ENCODE peak calls at places on chromosomes 16 and 17, in ten cellular contexts. Q is brain microvascular endothelial cell; J is mucosa of descending colon; I is ascending aorta; Y is Caco-2; R is HCT116; F is thoracic aorta; C is cardiac fibroblast; X is CD8-positive, alpha-beta T cell; V is AG04450. Z is an unnamed sample.

GRCh38 chr16:11626657-11627291 is 40.1 kb upstream of the LITAF start:
- DNase-seq in Q (no peak), J (no peak), I (no peak), Y (no peak), R (no peak), F (no peak), C (no peak), X (no peak), V (no peak), Z (no peak)

GRCh38 chr17:61338000-61338864 is 61.4 kb upstream of the TBX2 start:
- DNase-seq in Q (peak), J (no peak), I (no peak), Y (no peak), R (peak), F (no peak), C (peak), X (no peak), V (no peak), Z (no peak)

GRCh38 chr16:19829844-19830703 is 54.6 kb downstream of the GPRC5B start:
- DNase-seq in Q (no peak), J (no peak), I (no peak), Y (no peak), R (no peak), F (no peak), C (no peak), X (no peak), V (no peak), Z (no peak)

GRCh38 chr17:35766903-35767510 is 6.3 kb downstream of the C17orf50 start:
- DNase-seq in Q (no peak), J (no peak), I (no peak), Y (no peak), R (no peak), F (no peak), C (peak), X (peak), V (no peak), Z (no peak)

GRCh38 chr17:55607736-55608341 is 96.6 kb upstream of the SMIM36 start:
- DNase-seq in Q (no peak), J (peak), I (no peak), Y (no peak), R (no peak), F (no peak), C (peak), X (no peak), V (peak), Z (no peak)

GRCh38 chr17:57679356-57679755 is 65.7 kb downstream of the CCDC182 start:
- DNase-seq in Q (no peak), J (no peak), I (no peak), Y (no peak), R (no peak), F (no peak), C (no peak), X (no peak), V (no peak), Z (no peak)

GRCh38 chr17:77580956-77581355 is 377.5 kb upstream of the TNRC6C start:
- DNase-seq in Q (no peak), J (no peak), I (no peak), Y (no peak), R (no peak), F (no peak), C (no peak), X (no peak), V (no peak), Z (no peak)

GRCh38 chr17:33451221-33451620 is 158.1 kb upstream of the ASIC2 start:
- DNase-seq in Q (no peak), J (no peak), I (no peak), Y (no peak), R (no peak), F (no peak), C (peak), X (no peak), V (no peak), Z (no peak)

GRCh38 chr17:661509-661908 is 53.1 kb downstream of the VPS53 start:
- DNase-seq in Q (no peak), J (no peak), I (no peak), Y (no peak), R (no peak), F (no peak), C (no peak), X (no peak), V (no peak), Z (no peak)

GRCh38 chr17:37190493-37190892 is 185.3 kb upstream of the C17orf78 start:
- DNase-seq in Q (no peak), J (no peak), I (no peak), Y (no peak), R (no peak), F (no peak), C (no peak), X (no peak), V (no peak), Z (no peak)
- TF ChIP-seq CTCF in Q (no peak), J (no peak), I (no peak), Y (peak), R (peak), F (no peak), C (peak), X (no peak), V (peak), Z (no peak)

GRCh38 chr17:42853597-42853967 is 2.6 kb downstream of the AOC3 start:
- DNase-seq in Q (no peak), J (peak), I (no peak), Y (no peak), R (no peak), F (no peak), C (no peak), X (no peak), V (no peak), Z (no peak)
- TF ChIP-seq CTCF in Q (no peak), J (no peak), I (no peak), Y (no peak), R (no peak), F (no peak), C (no peak), X (no peak), V (no peak), Z (no peak)

GRCh38 chr17:45895304-45895968 is 1.1 kb downstream of the MAPT start:
- DNase-seq in Q (no peak), J (no peak), I (no peak), Y (no peak), R (no peak), F (no peak), C (no peak), X (no peak), V (no peak), Z (no peak)
- TF ChIP-seq CTCF in Q (no peak), J (no peak), I (no peak), Y (no peak), R (no peak), F (no peak), C (no peak), X (no peak), V (no peak), Z (no peak)

DNA sequence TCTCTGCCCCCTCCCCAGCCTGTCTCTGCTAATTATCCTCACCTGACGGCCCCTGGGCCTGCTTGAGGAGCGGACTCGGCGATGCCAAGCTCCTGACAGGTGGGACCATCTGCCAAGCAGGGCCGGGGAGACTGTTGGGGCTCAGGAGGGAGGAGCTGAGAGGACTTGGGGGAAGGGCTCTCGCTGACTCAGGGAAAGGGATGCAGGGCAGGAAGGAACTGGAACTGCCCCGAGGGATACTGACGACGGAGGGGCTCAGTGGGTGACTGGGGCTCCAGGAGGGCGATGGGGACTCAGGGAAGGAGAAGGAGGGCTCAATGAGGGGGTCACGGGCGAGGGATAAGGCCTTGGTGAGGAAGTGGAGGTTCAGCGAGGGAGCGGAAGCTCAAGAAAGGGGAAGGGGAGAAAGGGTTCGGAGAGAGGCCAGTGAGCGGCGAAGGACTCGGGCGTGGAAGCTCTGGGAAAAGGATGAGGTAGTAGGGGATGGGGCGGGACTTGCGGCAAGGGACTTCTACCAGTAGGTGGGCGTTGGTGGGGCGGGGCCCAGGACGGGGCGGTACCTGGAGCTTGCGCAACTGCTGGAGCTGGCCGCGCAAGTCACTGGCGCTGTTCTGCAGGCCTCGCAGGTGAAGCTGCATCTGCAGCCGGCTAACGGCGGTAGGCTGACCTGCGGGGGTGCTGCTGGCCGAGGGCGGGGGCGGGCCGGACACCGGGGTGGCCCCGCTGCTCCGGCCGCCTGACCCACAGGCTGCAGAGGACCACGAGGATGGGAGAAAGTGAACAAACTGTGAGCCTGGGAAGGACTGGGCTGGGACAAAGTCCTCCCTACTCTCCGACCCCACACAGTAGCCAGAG is 46.5 kb downstream of the SRCIN1 start:
- DNase-seq in Q (peak), J (peak), I (peak), Y (peak), R (peak), F (no peak), C (peak), X (peak), V (no peak), Z (peak)
- TF ChIP-seq CTCF in Q (peak), J (peak), I (no peak), Y (peak), R (peak), F (no peak), C (no peak), X (peak), V (no peak), Z (peak)

DNA sequence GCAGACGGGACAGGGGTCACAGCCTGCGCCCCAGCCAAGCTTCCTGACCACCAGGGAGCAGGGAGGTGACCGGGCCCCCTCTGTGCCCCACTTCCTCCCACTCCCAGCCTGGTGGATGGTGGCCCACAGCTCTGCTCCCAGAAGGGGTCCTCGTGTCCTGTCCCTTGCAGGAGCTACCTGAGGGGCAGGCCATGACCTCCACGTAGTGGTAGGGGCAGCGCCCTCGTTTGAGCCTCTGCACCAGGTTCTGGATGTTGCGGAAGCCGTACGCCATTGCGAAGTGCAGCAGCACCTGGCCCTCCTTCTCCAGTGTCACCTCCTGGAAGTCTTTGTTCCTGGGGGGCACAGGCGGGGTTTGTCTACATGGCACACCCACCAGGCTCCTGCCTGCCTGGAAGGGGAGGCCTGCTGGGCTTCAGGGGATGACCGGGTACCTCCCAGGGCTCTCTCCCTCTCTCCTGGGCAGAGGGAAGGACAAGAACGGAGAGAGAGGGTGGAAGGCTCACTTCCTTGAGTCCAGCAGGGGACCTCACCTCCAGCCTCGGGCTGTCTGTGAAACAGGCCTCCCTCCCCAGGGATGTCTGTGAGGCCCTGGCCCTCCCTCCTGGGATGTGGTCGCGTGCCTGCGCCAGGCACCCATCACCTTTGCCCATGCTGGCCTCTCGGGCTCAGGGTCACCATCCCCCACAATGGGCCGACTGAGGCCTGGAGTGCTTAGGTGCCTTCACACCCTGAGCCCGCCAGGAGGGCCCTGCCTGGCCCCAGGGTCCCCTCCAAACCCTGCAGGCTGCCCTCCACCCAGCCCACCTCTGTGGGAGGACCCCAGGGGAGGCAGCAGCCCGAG is 4.0 kb downstream of the HAGHL start:
- DNase-seq in Q (no peak), J (peak), I (no peak), Y (no peak), R (no peak), F (no peak), C (no peak), X (no peak), V (no peak), Z (no peak)
- TF ChIP-seq CTCF in Q (no peak), J (no peak), I (no peak), Y (no peak), R (no peak), F (no peak), C (no peak), X (no peak), V (no peak), Z (no peak)

GRCh38 chr16:70438325-70438982 is 446 bp downstream of the ST3GAL2 start:
- DNase-seq in Q (no peak), J (peak), I (no peak), Y (no peak), R (no peak), F (no peak), C (no peak), X (no peak), V (no peak), Z (no peak)
- TF ChIP-seq CTCF in Q (no peak), J (no peak), I (no peak), Y (no peak), R (no peak), F (no peak), C (no peak), X (no peak), V (no peak), Z (no peak)

GRCh38 chr16:49510676-49511305 is 137.2 kb downstream of the C16orf78 start:
- DNase-seq in Q (no peak), J (peak), I (no peak), Y (no peak), R (no peak), F (no peak), C (no peak), X (no peak), V (no peak), Z (no peak)

GRCh38 chr16:49515861-49516260 is 142.3 kb downstream of the C16orf78 start:
- DNase-seq in Q (no peak), J (peak), I (no peak), Y (no peak), R (no peak), F (no peak), C (no peak), X (no peak), V (no peak), Z (no peak)

GRCh38 chr16:49514391-49514980 is 140.9 kb downstream of the C16orf78 start:
- DNase-seq in Q (no peak), J (peak), I (no peak), Y (no peak), R (no peak), F (no peak), C (no peak), X (no peak), V (no peak), Z (no peak)

GRCh38 chr16:49515016-49515415 is 141.4 kb downstream of the C16orf78 start:
- DNase-seq in Q (no peak), J (peak), I (no peak), Y (no peak), R (no peak), F (no peak), C (no peak), X (no peak), V (no peak), Z (no peak)

DNA sequence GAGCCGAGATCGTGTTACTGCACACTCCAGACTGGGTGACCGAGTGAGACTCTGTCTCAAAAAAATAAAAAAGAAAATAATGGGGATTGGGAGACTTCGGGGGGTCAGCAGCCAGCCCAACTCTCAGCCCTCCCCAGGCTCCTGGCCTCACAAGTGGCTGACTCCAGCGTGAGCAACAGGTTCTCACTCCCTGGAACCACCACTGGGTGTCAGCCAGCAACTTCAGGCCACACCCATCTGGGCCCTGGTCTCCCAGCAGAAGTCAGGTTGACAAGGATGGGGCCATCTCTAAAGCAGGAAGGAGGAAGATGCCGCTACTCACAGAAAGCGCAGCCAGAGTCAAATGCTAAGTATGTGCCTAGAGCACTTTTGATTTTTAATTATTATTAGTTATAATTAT is 139.4 kb downstream of the C16orf78 start:
- DNase-seq in Q (no peak), J (peak), I (no peak), Y (no peak), R (no peak), F (no peak), C (peak), X (no peak), V (no peak), Z (no peak)
- TF ChIP-seq CTCF in Q (peak), J (no peak), I (no peak), Y (peak), R (peak), F (no peak), C (peak), X (no peak), V (no peak), Z (no peak)

DNA sequence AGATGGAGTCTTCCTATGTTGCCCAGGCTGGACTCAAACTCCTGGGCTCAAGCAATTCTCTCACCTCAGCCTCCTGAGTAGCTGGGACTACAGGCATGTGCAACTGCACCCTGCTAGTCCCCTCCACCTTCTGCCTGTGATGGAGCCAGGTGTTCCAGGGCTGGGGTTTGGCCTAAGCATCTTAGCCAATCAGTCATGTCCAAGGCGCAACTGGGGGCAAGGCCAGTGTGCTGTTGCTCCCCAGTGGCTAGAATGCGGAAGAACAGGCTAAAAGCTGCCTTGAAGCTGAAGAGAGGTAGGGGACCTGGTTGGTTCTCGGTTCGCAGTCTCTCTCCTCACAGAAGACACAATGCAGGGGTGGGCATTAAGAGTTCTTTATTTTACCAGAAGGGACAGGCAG is 18.6 kb downstream of the FLOT2 start:
- DNase-seq in Q (peak), J (no peak), I (no peak), Y (peak), R (peak), F (no peak), C (peak), X (no peak), V (no peak), Z (no peak)
- TF ChIP-seq CTCF in Q (peak), J (no peak), I (peak), Y (peak), R (peak), F (no peak), C (peak), X (no peak), V (peak), Z (no peak)

Z was measured in CD4-positive, alpha-beta T cell.